ENCODE peak calls at places on chromosomes 13 and 19, in nine cellular contexts. V is brain microvascular endothelial cell, B is uterus, C is PC-3, U is lower leg skin, O is pancreas, A is epithelial cell of esophagus, J is cardiac muscle cell, P is tibial nerve. S is an unnamed sample.

GRCh38 chr13:92719868-92720267 is 506.7 kb upstream of the GPC6 start:
- DNase-seq in V (no peak), B (no peak), C (no peak), U (no peak), O (no peak), A (peak), J (no peak), P (no peak), S (no peak)

GRCh38 chr19:17560205-17560595 is 4.8 kb downstream of the COLGALT1 start:
- DNase-seq in V (peak), B (peak), C (no peak), U (no peak), O (no peak), A (peak), J (peak), P (no peak), S (no peak)

GRCh38 chr13:28059214-28059613 is 41.2 kb downstream of the FLT3 start:
- DNase-seq in V (peak), B (no peak), C (peak), U (no peak), O (peak), A (peak), J (peak), P (no peak), S (no peak)

GRCh38 chr19:1057185-1057857 is 9.6 kb upstream of the ARHGAP45 start:
- DNase-seq in V (peak), B (no peak), C (peak), U (no peak), O (no peak), A (peak), J (peak), P (no peak), S (peak)

GRCh38 chr13:57824121-57824520 is 192.6 kb downstream of the PCDH17 start:
- DNase-seq in V (no peak), B (no peak), C (no peak), U (no peak), O (no peak), A (no peak), J (no peak), P (no peak), S (no peak)

GRCh38 chr13:50085063-50085462 is 69.8 kb downstream of the KCNRG start:
- DNase-seq in V (no peak), B (no peak), C (peak), U (no peak), O (no peak), A (peak), J (peak), P (no peak), S (peak)

GRCh38 chr13:99859178-99860177 is 112.1 kb downstream of the ZIC5 start:
- DNase-seq in V (no peak), B (no peak), C (no peak), U (no peak), O (no peak), A (no peak), J (no peak), P (no peak), S (no peak)

GRCh38 chr19:10105241-10106099 is 692 bp upstream of the PPAN start:
- DNase-seq in V (no peak), B (no peak), C (no peak), U (no peak), O (peak), A (no peak), J (no peak), P (no peak), S (no peak)

GRCh38 chr13:33004454-33004853 is 11.8 kb upstream of the KL start:
- DNase-seq in V (no peak), B (peak), C (no peak), U (no peak), O (no peak), A (no peak), J (peak), P (no peak), S (no peak)

GRCh38 chr13:35984776-35985453 is 146.3 kb downstream of the DCLK1 start:
- DNase-seq in V (no peak), B (no peak), C (no peak), U (no peak), O (no peak), A (no peak), J (no peak), P (no peak), S (peak)

GRCh38 chr19:45578861-45579260 is 5.7 kb downstream of the OPA3 start:
- DNase-seq in V (no peak), B (no peak), C (no peak), U (no peak), O (no peak), A (no peak), J (no peak), P (no peak), S (no peak)

GRCh38 chr13:40776681-40777165 is 5.7 kb upstream of the MRPS31 start:
- DNase-seq in V (peak), B (no peak), C (peak), U (no peak), O (no peak), A (peak), J (peak), P (no peak), S (no peak)

GRCh38 chr19:38852231-38853044 is 2.7 kb upstream of the HNRNPL start:
- DNase-seq in V (peak), B (peak), C (peak), U (peak), O (peak), A (peak), J (peak), P (peak), S (no peak)

GRCh38 chr13:109130093-109130835 is 500.9 kb downstream of the MYO16 start:
- DNase-seq in V (no peak), B (no peak), C (no peak), U (no peak), O (no peak), A (no peak), J (no peak), P (no peak), S (peak)

GRCh38 chr19:778910-779653 is 18.2 kb upstream of the PTBP1 start:
- DNase-seq in V (peak), B (peak), C (peak), U (peak), O (no peak), A (peak), J (peak), P (peak), S (no peak)

GRCh38 chr13:80274643-80275042 is 66.3 kb downstream of the SPRY2 start:
- DNase-seq in V (no peak), B (no peak), C (peak), U (no peak), O (no peak), A (peak), J (no peak), P (no peak), S (no peak)

GRCh38 chr13:82791035-82791434 is 1091.2 kb downstream of the SLITRK1 start:
- DNase-seq in V (no peak), B (no peak), C (peak), U (no peak), O (no peak), A (peak), J (no peak), P (no peak), S (no peak)

GRCh38 chr19:58572818-58573657 is at the start of gene MZF1:
- DNase-seq in V (peak), B (peak), C (peak), U (peak), O (peak), A (peak), J (peak), P (peak), S (no peak)

GRCh38 chr13:99864627-99864990 is 107.0 kb downstream of the ZIC5 start:
- DNase-seq in V (no peak), B (no peak), C (no peak), U (no peak), O (no peak), A (no peak), J (no peak), P (no peak), S (no peak)

GRCh38 chr13:85597790-85598500 is 201.3 kb downstream of the SLITRK6 start:
- DNase-seq in V (no peak), B (no peak), C (no peak), U (no peak), O (no peak), A (peak), J (no peak), P (no peak), S (no peak)

GRCh38 chr13:50584856-50585580 is 258.5 kb downstream of the DLEU7 start:
- DNase-seq in V (no peak), B (no peak), C (no peak), U (no peak), O (no peak), A (no peak), J (no peak), P (no peak), S (peak)

GRCh38 chr13:53201454-53202225 is 173.0 kb downstream of the OLFM4 start:
- DNase-seq in V (no peak), B (no peak), C (no peak), U (peak), O (peak), A (no peak), J (peak), P (no peak), S (peak)

GRCh38 chr19:35347171-35347929 is at the start of gene FFAR1:
- DNase-seq in V (no peak), B (no peak), C (no peak), U (peak), O (no peak), A (no peak), J (no peak), P (no peak), S (no peak)

GRCh38 chr19:41696402-41697197 is 8.5 kb upstream of the CEACAM7 start:
- DNase-seq in V (no peak), B (no peak), C (peak), U (peak), O (no peak), A (peak), J (peak), P (no peak), S (no peak)

GRCh38 chr13:70253834-70254233 is 145.6 kb upstream of the KLHL1 start:
- DNase-seq in V (peak), B (no peak), C (peak), U (no peak), O (no peak), A (peak), J (no peak), P (no peak), S (no peak)

DNA sequence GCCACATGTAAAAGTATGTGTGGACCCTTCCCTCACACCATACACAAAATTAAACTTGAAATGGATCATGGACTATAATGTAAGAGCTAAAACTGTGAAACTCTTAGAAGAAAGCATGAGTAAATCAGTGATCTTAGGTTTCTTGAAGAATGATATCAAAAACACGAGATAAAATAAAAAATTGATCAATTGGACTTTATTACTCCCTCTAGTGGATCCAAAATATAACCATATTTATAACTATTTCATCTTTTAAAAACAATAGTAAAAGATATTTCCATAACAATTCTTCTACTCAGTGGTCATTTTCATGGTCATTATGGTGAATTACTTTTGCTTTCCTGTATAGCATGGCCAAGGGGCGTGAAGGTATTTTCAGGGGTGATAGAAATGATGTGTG is 174.6 kb upstream of the LSM14A start:
- DNase-seq in V (no peak), B (no peak), C (peak), U (no peak), O (no peak), A (no peak), J (no peak), P (no peak), S (no peak)
- TF ChIP-seq CTCF in V (peak), B (no peak), C (peak), U (no peak), O (no peak), A (no peak), J (peak), P (no peak), S (peak)

GRCh38 chr13:94968040-94968756 is 255.9 kb upstream of the SOX21 start:
- DNase-seq in V (no peak), B (no peak), C (no peak), U (no peak), O (no peak), A (peak), J (peak), P (no peak), S (peak)
- TF ChIP-seq CTCF in V (peak), B (no peak), C (no peak), U (no peak), O (no peak), A (no peak), J (no peak), P (no peak), S (peak)

GRCh38 chr13:110308377-110309158 is 1.5 kb downstream of the COL4A2 start:
- DNase-seq in V (no peak), B (peak), C (peak), U (peak), O (no peak), A (peak), J (peak), P (no peak), S (no peak)
- TF ChIP-seq CTCF in V (no peak), B (no peak), C (no peak), U (no peak), O (no peak), A (no peak), J (no peak), P (no peak), S (no peak)

GRCh38 chr19:11535792-11536595 is 2.7 kb upstream of the CNN1 start:
- DNase-seq in V (peak), B (peak), C (peak), U (peak), O (peak), A (peak), J (peak), P (peak), S (peak)

GRCh38 chr19:11528551-11529341 is at the start of gene ECSIT:
- DNase-seq in V (peak), B (peak), C (peak), U (peak), O (peak), A (peak), J (peak), P (peak), S (peak)

GRCh38 chr19:11534538-11534937 is 4.1 kb upstream of the CNN1 start:
- DNase-seq in V (no peak), B (no peak), C (no peak), U (no peak), O (no peak), A (no peak), J (no peak), P (no peak), S (no peak)

GRCh38 chr19:11530432-11530831 is 1.5 kb upstream of the ECSIT start:
- DNase-seq in V (peak), B (peak), C (peak), U (peak), O (peak), A (peak), J (peak), P (no peak), S (peak)
- TF ChIP-seq CTCF in V (peak), B (peak), C (peak), U (no peak), O (no peak), A (peak), J (peak), P (no peak), S (peak)